ENCODE peak calls at places on chromosomes 5 and 9, in five cellular contexts. I is mesendoderm, G is transverse colon, C is mammary epithelial cell, E is mesenchymal stem cell. V is an unnamed sample.

GRCh38 chr5:140111859-140112551 is 1.9 kb upstream of the PURA start:
- DNase-seq in E (no peak), C (no peak), G (no peak), I (no peak), V (no peak)

GRCh38 chr5:62886603-62887315 is 308.1 kb downstream of the LRRC70 start:
- DNase-seq in E (no peak), G (no peak), I (peak; percentile 88), C (no peak), V (no peak)

GRCh38 chr5:179699640-179700298 is 1.0 kb downstream of the CANX start:
- DNase-seq in E (peak; percentile 53), I (peak; percentile 27), C (peak; percentile 58), G (peak; percentile 27), V (no peak)

GRCh38 chr9:124593080-124594058 is 86.2 kb upstream of the NR5A1 start:
- DNase-seq in I (peak; percentile 94), G (no peak), C (no peak), E (peak; percentile 55), V (no peak)

GRCh38 chr9:76526026-76526425 is 67.0 kb downstream of the GCNT1 start:
- DNase-seq in I (no peak), G (no peak), C (no peak), E (no peak), V (no peak)

GRCh38 chr5:176870110-176870591 is 29.0 kb downstream of the HK3 start:
- DNase-seq in C (no peak), E (peak; percentile 48), G (peak; percentile 12), I (peak; percentile 70), V (no peak)

GRCh38 chr9:21611896-21612295 is 129.8 kb upstream of the IFNE start:
- DNase-seq in G (no peak), I (no peak), E (no peak), C (peak; percentile 94), V (no peak)

GRCh38 chr5:32843532-32843895 is 132.4 kb downstream of the NPR3 start:
- DNase-seq in I (no peak), G (no peak), E (no peak), C (no peak), V (peak; percentile 51)

GRCh38 chr5:109922396-109922995 is 232.8 kb downstream of the MAN2A1 start:
- DNase-seq in G (no peak), C (no peak), E (no peak), I (peak; percentile 23), V (no peak)

GRCh38 chr9:132424857-132425702 is 15.1 kb downstream of the CFAP77 start:
- DNase-seq in E (no peak), I (peak; percentile 89), C (no peak), G (no peak), V (no peak)

GRCh38 chr5:15734058-15734457 is 234.1 kb downstream of the FBXL7 start:
- DNase-seq in I (no peak), C (no peak), G (no peak), E (no peak), V (no peak)

GRCh38 chr5:74166064-74166463 is 474.5 kb downstream of the ENC1 start:
- DNase-seq in E (peak; percentile 31), G (no peak), I (no peak), C (no peak), V (no peak)

GRCh38 chr9:132235894-132236661 is 74.2 kb downstream of the NTNG2 start:
- DNase-seq in I (peak; percentile 87), C (peak; percentile 58), E (peak; percentile 61), G (peak; percentile 74), V (peak; percentile 84)

GRCh38 chr5:174799146-174799545 is 74.8 kb downstream of the MSX2 start:
- DNase-seq in E (no peak), G (no peak), I (no peak), C (no peak), V (no peak)
- H3K27ac ChIP-seq in E (no peak overlapping the region), G (no peak overlapping the region), I (no peak overlapping the region), C (no peak overlapping the region), V (no peak overlapping the region)

GRCh38 chr9:84255701-84256100 is 84.9 kb downstream of the SLC28A3 start:
- DNase-seq in C (no peak), E (no peak), I (peak; percentile 80), G (no peak), V (no peak)
- H3K27ac ChIP-seq in C (no peak overlapping the region), E (no peak overlapping the region), I (no peak overlapping the region), G (no peak overlapping the region), V (no peak overlapping the region)

GRCh38 chr9:106062252-106062651 is 367.9 kb downstream of the TMEM38B start:
- DNase-seq in I (no peak), G (no peak), E (no peak), C (no peak), V (no peak)

GRCh38 chr9:106060885-106061284 is 366.5 kb downstream of the TMEM38B start:
- DNase-seq in C (no peak), E (no peak), G (no peak), I (no peak), V (no peak)

GRCh38 chr9:106058460-106058859 is 364.1 kb downstream of the TMEM38B start:
- DNase-seq in C (no peak), I (no peak), E (no peak), G (no peak), V (no peak)

GRCh38 chr9:106056328-106056727 is 362.0 kb downstream of the TMEM38B start:
- DNase-seq in E (no peak), I (no peak), C (no peak), G (no peak), V (no peak)

DNA sequence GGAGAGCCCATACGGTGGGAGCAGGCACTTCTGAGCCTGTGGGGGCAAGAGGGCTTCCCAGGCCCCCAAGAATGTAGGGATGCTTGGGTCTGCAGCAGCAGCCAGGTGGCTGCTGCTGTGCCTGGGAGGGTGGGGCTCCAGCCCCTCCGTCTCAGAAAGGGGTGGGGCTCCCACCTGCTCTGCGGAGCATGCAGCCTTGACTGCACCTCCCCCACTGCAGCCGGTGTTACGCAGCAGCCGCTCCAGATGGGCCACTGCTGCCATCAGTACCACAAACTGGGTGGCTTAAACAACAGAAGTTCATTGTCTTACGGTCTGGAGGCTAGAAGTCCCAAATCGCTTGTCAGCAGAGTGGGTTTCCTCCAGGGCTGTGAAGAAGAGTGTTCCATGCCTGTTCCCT is 365.5 kb downstream of the TMEM38B start:
- DNase-seq in G (no peak), E (no peak), C (no peak), I (no peak), V (no peak)
- H3K27ac ChIP-seq in G (no peak overlapping the region), E (no peak overlapping the region), C (no peak overlapping the region), I (no peak overlapping the region), V (no peak overlapping the region)

DNA sequence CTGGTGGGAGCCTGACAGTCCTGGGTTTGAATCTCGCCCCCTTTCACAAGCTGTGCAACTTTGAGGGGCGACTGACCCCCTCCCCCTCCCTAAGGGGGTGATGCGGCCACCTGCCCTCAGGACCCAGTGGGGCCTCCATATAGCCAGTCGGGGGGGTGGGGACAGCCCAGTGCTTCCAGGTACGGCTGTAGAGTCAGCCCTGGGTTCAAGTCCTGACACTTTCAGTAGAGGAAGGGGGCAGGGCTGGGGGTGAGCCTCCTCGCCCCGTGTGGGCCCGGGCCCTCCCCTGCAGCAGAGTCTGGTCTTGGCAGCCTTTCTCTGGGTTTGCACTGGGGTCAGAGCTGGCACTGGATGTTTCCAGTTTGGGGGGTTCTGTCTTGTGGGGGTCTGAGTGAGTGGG is 216.3 kb downstream of the C9orf50 start:
- DNase-seq in E (no peak), I (no peak), G (no peak), C (no peak), V (no peak)
- H3K27ac ChIP-seq in E (no peak overlapping the region), I (no peak overlapping the region), G (no peak overlapping the region), C (no peak overlapping the region), V (no peak overlapping the region)

V was measured in prostate gland.